ENCODE peak calls at places on chromosomes 12 and 14, in eight cellular contexts. F, V, C, B, I, J, Y and M are unnamed samples.

GRCh38 chr12:15701721-15702156 is 87.4 kb downstream of the EPS8 start:
- DNase-seq in F (no peak), V (no peak), C (no peak), B (no peak), I (peak), J (peak), Y (no peak), M (no peak)

GRCh38 chr12:131046813-131047788 is 93.4 kb downstream of the ADGRD1 start:
- DNase-seq in F (no peak), V (no peak), C (no peak), B (no peak), I (no peak), J (no peak), Y (no peak), M (no peak)

GRCh38 chr12:74021937-74022336 is 515.7 kb upstream of the ATXN7L3B start:
- DNase-seq in F (peak), V (peak), C (peak), B (peak), I (peak), J (peak), Y (no peak), M (no peak)

GRCh38 chr14:61493239-61493638 is 171.9 kb downstream of the PRKCH start:
- DNase-seq in F (no peak), V (no peak), C (no peak), B (peak), I (peak), J (peak), Y (no peak), M (no peak)

GRCh38 chr14:56581041-56581727 is 1.6 kb downstream of the TMEM260 start:
- DNase-seq in F (no peak), V (no peak), C (no peak), B (no peak), I (no peak), J (no peak), Y (no peak), M (no peak)

GRCh38 chr14:79331820-79332219 is 879.5 kb downstream of the DIO2 start:
- DNase-seq in F (no peak), V (no peak), C (no peak), B (no peak), I (no peak), J (no peak), Y (no peak), M (no peak)

GRCh38 chr12:7327913-7328312 is 24.0 kb downstream of the ACSM4 start:
- DNase-seq in F (no peak), V (no peak), C (no peak), B (no peak), I (no peak), J (no peak), Y (no peak), M (no peak)

GRCh38 chr12:118979763-118980406 is 1.5 kb upstream of the SRRM4 start:
- DNase-seq in F (peak), V (peak), C (peak), B (no peak), I (peak), J (peak), Y (no peak), M (no peak)

GRCh38 chr14:74886001-74886400 is 4.3 kb downstream of the DLST start:
- DNase-seq in F (no peak), V (no peak), C (peak), B (no peak), I (peak), J (peak), Y (no peak), M (no peak)

GRCh38 chr12:422526-422925 is 21.1 kb downstream of the CCDC77 start:
- DNase-seq in F (no peak), V (no peak), C (no peak), B (no peak), I (no peak), J (no peak), Y (no peak), M (no peak)

GRCh38 chr14:49892636-49893308 is at the start of gene ARF6:
- DNase-seq in F (peak), V (peak), C (peak), B (peak), I (peak), J (peak), Y (peak), M (peak)

DNA sequence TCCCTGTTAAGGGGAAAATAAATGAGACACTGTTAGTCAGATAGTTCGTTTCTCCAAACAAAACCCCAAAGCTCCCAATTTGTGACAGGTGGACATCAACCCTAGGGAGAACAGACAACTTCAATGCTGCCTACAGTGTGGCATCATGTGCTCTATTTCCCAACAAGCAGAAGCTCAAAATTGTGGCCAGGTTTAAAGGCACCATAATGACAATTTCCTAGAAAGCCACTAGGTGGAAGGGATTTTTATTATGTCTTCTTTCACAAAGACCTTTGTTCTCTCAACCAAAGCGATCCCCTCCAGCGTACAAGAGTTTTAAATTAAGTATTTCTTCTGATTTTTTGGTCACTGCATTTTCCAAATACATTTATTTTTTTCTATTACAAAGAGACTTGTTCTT is 88.0 kb upstream of the MBIP start:
- DNase-seq in F (no peak), V (no peak), C (no peak), B (no peak), I (no peak), J (no peak), Y (no peak), M (no peak)
- TF ChIP-seq CTCF in F (no peak), V (no peak), C (peak), B (no peak), I (no peak), J (no peak), Y (no peak), M (no peak)

DNA sequence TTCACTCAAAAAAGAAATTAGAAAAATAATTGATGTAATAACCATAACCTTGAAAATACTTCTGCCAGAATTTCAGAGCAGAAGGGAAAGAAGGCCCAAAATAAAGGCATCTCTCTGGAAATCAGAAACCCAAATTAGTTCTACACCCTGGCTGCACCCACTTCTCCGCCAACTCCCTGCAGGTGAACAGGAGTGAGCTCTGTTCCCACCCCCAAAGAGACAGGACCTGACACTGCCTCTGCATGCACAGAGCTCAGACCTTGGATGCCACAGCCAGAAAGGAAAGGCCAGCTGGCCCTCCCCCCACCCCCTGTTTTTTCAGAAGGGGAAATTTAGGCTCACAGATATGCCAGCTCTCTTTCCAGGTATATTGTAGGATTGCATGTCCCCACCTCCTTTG is 228.2 kb downstream of the BCL11B start:
- DNase-seq in F (no peak), V (no peak), C (no peak), B (no peak), I (no peak), J (no peak), Y (peak), M (no peak)
- TF ChIP-seq CTCF in F (no peak), V (no peak), C (no peak), B (no peak), I (no peak), J (no peak), Y (no peak), M (no peak)

DNA sequence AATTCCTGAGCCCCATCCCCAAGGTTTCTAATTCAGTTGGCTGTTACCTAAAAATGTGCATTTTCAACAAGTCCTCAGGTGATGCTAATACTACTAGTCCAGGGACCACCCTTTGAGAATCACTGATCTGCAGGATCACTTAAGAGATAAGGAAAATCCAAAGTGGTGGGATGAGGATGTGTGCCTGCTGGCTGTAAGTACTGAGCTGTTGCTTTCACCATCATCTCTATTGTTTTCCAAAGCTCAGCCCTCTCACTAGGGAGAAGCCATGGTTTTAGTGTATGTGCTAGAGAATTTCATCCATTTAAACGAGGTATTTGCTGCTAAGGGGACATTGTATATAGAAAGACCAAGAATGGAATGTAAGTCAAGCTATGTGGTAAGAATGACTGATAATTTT is 202.3 kb downstream of the KIF21A start:
- DNase-seq in F (no peak), V (no peak), C (no peak), B (no peak), I (no peak), J (no peak), Y (no peak), M (no peak)
- TF ChIP-seq CTCF in F (no peak), V (no peak), C (no peak), B (no peak), I (no peak), J (no peak), Y (no peak), M (no peak)

DNA sequence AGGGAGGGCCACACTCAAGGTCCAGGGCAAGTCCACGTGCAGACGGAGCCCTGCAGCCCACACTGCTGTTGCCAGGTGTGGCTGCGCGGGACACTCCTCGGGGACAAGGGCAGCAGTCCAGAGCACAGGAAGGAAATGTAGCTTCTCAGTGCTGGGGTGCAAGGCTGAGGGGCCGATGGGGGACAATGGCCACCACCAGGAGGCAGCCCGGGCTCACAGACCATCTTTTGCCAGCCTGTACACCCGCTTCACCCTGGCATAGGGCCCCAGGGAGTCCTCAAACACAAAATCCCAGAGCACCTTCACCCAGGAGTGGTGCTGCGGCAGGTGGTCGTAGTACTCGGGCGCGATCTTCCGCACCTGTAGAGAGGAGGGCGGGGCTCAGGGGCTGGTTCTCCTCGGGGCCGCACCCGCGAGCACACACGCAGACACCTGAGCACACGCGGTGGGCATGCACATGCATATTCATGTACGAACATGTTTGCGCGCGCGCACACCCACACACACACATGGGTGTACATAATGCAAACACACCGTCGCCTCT is 12.8 kb downstream of the DEGS2 start:
- DNase-seq in F (no peak), V (no peak), C (no peak), B (no peak), I (no peak), J (no peak), Y (no peak), M (no peak)
- TF ChIP-seq CTCF in F (no peak), V (no peak), C (peak), B (no peak), I (no peak), J (peak), Y (no peak), M (no peak)

DNA sequence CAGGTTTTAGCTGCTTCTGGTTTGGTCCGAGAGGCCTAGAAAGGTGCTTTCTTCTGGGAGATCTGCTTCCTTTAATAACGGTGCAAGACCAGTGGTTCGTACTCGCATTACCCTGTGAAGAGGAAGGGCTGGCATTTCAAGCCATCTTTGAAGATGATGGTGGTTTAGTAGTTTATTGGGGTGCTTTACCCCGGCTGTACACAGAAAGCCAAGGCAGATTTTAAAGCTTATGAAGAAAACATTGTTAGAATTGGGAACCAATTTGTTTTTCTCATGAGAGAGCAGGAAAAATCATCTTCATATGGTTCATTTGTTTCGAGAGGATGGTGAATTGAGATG is 3.6 kb downstream of the CCND2 start:
- DNase-seq in F (no peak), V (no peak), C (no peak), B (no peak), I (no peak), J (no peak), Y (no peak), M (no peak)
- TF ChIP-seq CTCF in F (no peak), V (peak), C (no peak), B (no peak), I (no peak), J (no peak), Y (no peak), M (peak)